ENCODE peak calls at places on chromosome 22, in seven cellular contexts. One of them, this sample, is unnamed. For H3K4me1, the result is how much of the 10 kb centered on the place peaks cover.

GRCh38 chr22:32888976-32889375 is 87.5 kb downstream of the TIMP3 start:
- DNase-seq in MM.1S: no peak
- DNase-seq in tibial nerve: no peak
- DNase-seq in fibroblast of lung: no peak
- DNase-seq in neural progenitor cell: no peak
- DNase-seq in HCT116: no peak
- DNase-seq in psoas muscle: no peak
- DNase-seq in this sample: no peak

GRCh38 chr22:19631899-19632670 is 82.2 kb upstream of the SEPTIN5 start:
- DNase-seq in psoas muscle: no peak
- DNase-seq in fibroblast of lung: peak
- DNase-seq in MM.1S: no peak
- DNase-seq in HCT116: peak
- DNase-seq in neural progenitor cell: peak
- DNase-seq in tibial nerve: no peak
- DNase-seq in this sample: no peak

GRCh38 chr22:20441631-20442484 is 4.2 kb upstream of the SCARF2 start:
- DNase-seq in neural progenitor cell: no peak
- DNase-seq in MM.1S: no peak
- DNase-seq in HCT116: no peak
- DNase-seq in tibial nerve: no peak
- DNase-seq in psoas muscle: peak
- DNase-seq in fibroblast of lung: peak
- DNase-seq in this sample: no peak

GRCh38 chr22:46308283-46308988 is 11.8 kb downstream of the GTSE1 start:
- DNase-seq in tibial nerve: no peak
- DNase-seq in HCT116: no peak
- DNase-seq in neural progenitor cell: no peak
- DNase-seq in fibroblast of lung: no peak
- DNase-seq in psoas muscle: no peak
- DNase-seq in MM.1S: no peak
- DNase-seq in this sample: no peak

GRCh38 chr22:44488354-44488753 is 9.7 kb downstream of the RTL6 start:
- DNase-seq in MM.1S: no peak
- DNase-seq in neural progenitor cell: no peak
- DNase-seq in psoas muscle: no peak
- DNase-seq in tibial nerve: no peak
- DNase-seq in fibroblast of lung: no peak
- DNase-seq in HCT116: no peak
- DNase-seq in this sample: no peak

GRCh38 chr22:32752326-32752725 is 49.2 kb upstream of the TIMP3 start:
- DNase-seq in fibroblast of lung: no peak
- DNase-seq in neural progenitor cell: no peak
- DNase-seq in tibial nerve: no peak
- DNase-seq in psoas muscle: no peak
- DNase-seq in MM.1S: no peak
- DNase-seq in HCT116: no peak
- DNase-seq in this sample: no peak

GRCh38 chr22:45212992-45213751 is 27.5 kb downstream of the KIAA0930 start:
- DNase-seq in psoas muscle: peak
- DNase-seq in neural progenitor cell: no peak
- DNase-seq in tibial nerve: peak
- DNase-seq in fibroblast of lung: peak
- DNase-seq in MM.1S: no peak
- DNase-seq in HCT116: no peak
- DNase-seq in this sample: peak

GRCh38 chr22:39900306-39901227 is at the start of gene GRAP2:
- DNase-seq in psoas muscle: no peak
- DNase-seq in HCT116: no peak
- DNase-seq in MM.1S: peak
- DNase-seq in fibroblast of lung: no peak
- DNase-seq in neural progenitor cell: no peak
- DNase-seq in tibial nerve: no peak
- DNase-seq in this sample: no peak

GRCh38 chr22:22545084-22545483 is 14.0 kb downstream of the PRAME start:
- DNase-seq in MM.1S: no peak
- DNase-seq in fibroblast of lung: no peak
- DNase-seq in psoas muscle: no peak
- DNase-seq in HCT116: no peak
- DNase-seq in neural progenitor cell: no peak
- DNase-seq in tibial nerve: no peak
- DNase-seq in this sample: no peak

GRCh38 chr22:44667829-44668189 is 34.2 kb upstream of the PRR5 start:
- DNase-seq in HCT116: no peak
- DNase-seq in psoas muscle: peak
- DNase-seq in fibroblast of lung: no peak
- DNase-seq in MM.1S: no peak
- DNase-seq in neural progenitor cell: no peak
- DNase-seq in tibial nerve: no peak
- DNase-seq in this sample: peak

GRCh38 chr22:27032121-27032761 is 374.9 kb downstream of the MIAT start:
- DNase-seq in MM.1S: no peak
- DNase-seq in fibroblast of lung: no peak
- DNase-seq in psoas muscle: peak
- DNase-seq in HCT116: no peak
- DNase-seq in neural progenitor cell: peak
- DNase-seq in tibial nerve: no peak
- DNase-seq in this sample: no peak

GRCh38 chr22:38982008-38982927 is at the start of gene APOBEC3B:
- DNase-seq in HCT116: peak
- DNase-seq in fibroblast of lung: peak
- DNase-seq in tibial nerve: peak
- DNase-seq in psoas muscle: peak
- DNase-seq in neural progenitor cell: peak
- DNase-seq in MM.1S: peak
- DNase-seq in this sample: peak

GRCh38 chr22:47276219-47276843 is 513.9 kb downstream of the TBC1D22A start:
- DNase-seq in psoas muscle: no peak
- DNase-seq in tibial nerve: no peak
- DNase-seq in MM.1S: no peak
- DNase-seq in HCT116: no peak
- DNase-seq in neural progenitor cell: no peak
- DNase-seq in fibroblast of lung: peak
- DNase-seq in this sample: no peak

GRCh38 chr22:32920032-32920628 is 118.6 kb downstream of the TIMP3 start:
- DNase-seq in fibroblast of lung: peak
- DNase-seq in psoas muscle: peak
- DNase-seq in HCT116: no peak
- DNase-seq in MM.1S: no peak
- DNase-seq in neural progenitor cell: no peak
- DNase-seq in tibial nerve: peak
- DNase-seq in this sample: peak

GRCh38 chr22:49042877-49043859 is 784.5 kb downstream of the BRD1 start:
- DNase-seq in psoas muscle: no peak
- DNase-seq in MM.1S: no peak
- DNase-seq in neural progenitor cell: no peak
- DNase-seq in HCT116: no peak
- DNase-seq in fibroblast of lung: no peak
- DNase-seq in tibial nerve: no peak
- DNase-seq in this sample: no peak

GRCh38 chr22:45009881-45010531 is at the start of gene PHF21B:
- DNase-seq in HCT116: no peak
- DNase-seq in MM.1S: no peak
- DNase-seq in tibial nerve: no peak
- DNase-seq in psoas muscle: peak
- DNase-seq in fibroblast of lung: peak
- DNase-seq in neural progenitor cell: peak
- DNase-seq in this sample: no peak

GRCh38 chr22:36376265-36376664 is 11.5 kb downstream of the MYH9 start:
- DNase-seq in tibial nerve: no peak
- DNase-seq in MM.1S: no peak
- DNase-seq in psoas muscle: no peak
- DNase-seq in HCT116: no peak
- DNase-seq in fibroblast of lung: no peak
- DNase-seq in neural progenitor cell: no peak
- DNase-seq in this sample: no peak
- H3K4me1 ChIP-seq in tibial nerve: under half
- H3K4me1 ChIP-seq in MM.1S: half or more
- H3K4me1 ChIP-seq in psoas muscle: half or more
- H3K4me1 ChIP-seq in HCT116: half or more
- H3K4me1 ChIP-seq in fibroblast of lung: under half
- H3K4me1 ChIP-seq in neural progenitor cell: under half
- H3K4me1 ChIP-seq in this sample: half or more

GRCh38 chr22:25902402-25902801 is 160.4 kb downstream of the MYO18B start:
- DNase-seq in HCT116: no peak
- DNase-seq in tibial nerve: no peak
- DNase-seq in neural progenitor cell: no peak
- DNase-seq in MM.1S: no peak
- DNase-seq in fibroblast of lung: no peak
- DNase-seq in psoas muscle: no peak
- DNase-seq in this sample: no peak

GRCh38 chr22:25900390-25900789 is 158.4 kb downstream of the MYO18B start:
- DNase-seq in neural progenitor cell: no peak
- DNase-seq in fibroblast of lung: no peak
- DNase-seq in psoas muscle: no peak
- DNase-seq in tibial nerve: no peak
- DNase-seq in MM.1S: no peak
- DNase-seq in HCT116: no peak
- DNase-seq in this sample: no peak

GRCh38 chr22:25899566-25899965 is 157.6 kb downstream of the MYO18B start:
- DNase-seq in tibial nerve: no peak
- DNase-seq in HCT116: no peak
- DNase-seq in neural progenitor cell: no peak
- DNase-seq in MM.1S: no peak
- DNase-seq in psoas muscle: no peak
- DNase-seq in fibroblast of lung: no peak
- DNase-seq in this sample: no peak

GRCh38 chr22:25900880-25901279 is 158.9 kb downstream of the MYO18B start:
- DNase-seq in HCT116: no peak
- DNase-seq in neural progenitor cell: no peak
- DNase-seq in fibroblast of lung: no peak
- DNase-seq in psoas muscle: peak
- DNase-seq in tibial nerve: no peak
- DNase-seq in MM.1S: no peak
- DNase-seq in this sample: no peak

DNA sequence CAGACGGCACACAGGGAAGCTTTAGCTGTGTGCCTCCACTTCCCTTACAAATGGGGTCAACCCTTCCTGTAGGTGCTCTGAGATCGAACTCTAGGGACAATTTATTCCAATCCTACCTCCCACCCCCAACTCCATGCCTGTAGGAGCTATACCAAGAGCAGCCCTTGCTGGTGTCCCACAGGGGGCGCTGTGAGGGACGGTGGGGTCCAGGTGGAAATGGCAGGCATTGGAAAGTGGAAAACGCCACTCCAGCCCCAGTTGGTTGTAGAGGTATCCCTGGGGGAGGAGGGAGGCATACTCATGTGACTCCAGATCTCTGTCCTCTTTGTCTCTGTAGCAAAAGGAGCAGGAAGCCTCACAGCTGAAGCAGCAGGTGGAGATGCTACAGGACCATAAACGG is 161.3 kb downstream of the MYO18B start:
- DNase-seq in tibial nerve: no peak
- DNase-seq in MM.1S: no peak
- DNase-seq in HCT116: peak
- DNase-seq in neural progenitor cell: peak
- DNase-seq in psoas muscle: no peak
- DNase-seq in fibroblast of lung: no peak
- DNase-seq in this sample: no peak
- TF ChIP-seq CTCF in tibial nerve: no peak
- TF ChIP-seq CTCF in MM.1S: peak
- TF ChIP-seq CTCF in HCT116: peak
- TF ChIP-seq CTCF in neural progenitor cell: peak
- TF ChIP-seq CTCF in psoas muscle: no peak
- TF ChIP-seq CTCF in fibroblast of lung: no peak
- TF ChIP-seq CTCF in this sample: no peak

DNA sequence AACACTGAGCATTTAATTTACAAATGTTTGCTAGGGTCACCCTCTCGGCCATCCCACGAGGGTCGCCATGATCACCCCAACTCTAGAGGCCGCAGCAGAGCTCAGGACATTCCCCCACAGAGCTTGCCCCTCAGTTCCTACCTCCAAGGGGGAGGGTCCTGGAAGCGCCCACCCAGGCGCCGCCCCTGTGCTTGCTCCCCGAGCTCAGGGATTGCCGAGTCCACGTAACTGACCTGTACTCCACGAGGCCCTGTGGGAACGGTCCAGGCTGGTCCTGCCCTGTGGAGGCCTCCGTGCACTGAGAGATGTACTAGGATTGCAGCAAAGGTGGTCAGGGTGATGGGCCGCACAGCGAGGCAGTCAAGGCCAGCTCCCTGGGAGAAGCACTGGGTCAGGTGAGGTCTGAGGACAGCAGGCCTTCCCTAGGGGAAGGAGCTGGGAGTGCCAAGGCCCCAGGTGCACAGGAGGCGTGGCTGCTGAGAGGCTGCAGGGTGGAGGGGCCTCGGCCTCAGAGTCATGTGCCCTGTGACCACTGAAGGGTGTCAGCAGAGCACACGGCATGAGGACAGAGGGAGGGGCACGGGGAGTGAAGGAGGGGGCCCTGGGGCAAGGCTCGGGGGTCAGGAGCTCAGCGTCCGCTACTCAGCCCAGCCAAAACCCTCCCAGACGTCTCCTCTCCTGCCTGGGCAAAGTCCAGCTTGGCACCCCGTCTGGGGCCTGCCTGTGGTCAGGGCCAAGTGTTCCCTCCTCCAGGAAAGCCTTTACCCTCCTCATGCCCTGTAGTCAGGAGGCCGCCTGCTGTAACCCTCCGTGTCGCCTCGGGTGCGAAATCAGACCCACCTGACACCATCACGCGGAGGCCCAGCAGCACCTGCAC is 2.4 kb upstream of the MIOX start:
- DNase-seq in psoas muscle: no peak
- DNase-seq in fibroblast of lung: no peak
- DNase-seq in MM.1S: no peak
- DNase-seq in tibial nerve: no peak
- DNase-seq in neural progenitor cell: no peak
- DNase-seq in HCT116: no peak
- DNase-seq in this sample: peak
- H3K4me1 ChIP-seq in psoas muscle: under half
- H3K4me1 ChIP-seq in fibroblast of lung: under half
- H3K4me1 ChIP-seq in MM.1S: under half
- H3K4me1 ChIP-seq in tibial nerve: under half
- H3K4me1 ChIP-seq in neural progenitor cell: under half
- H3K4me1 ChIP-seq in HCT116: under half
- H3K4me1 ChIP-seq in this sample: under half

DNA sequence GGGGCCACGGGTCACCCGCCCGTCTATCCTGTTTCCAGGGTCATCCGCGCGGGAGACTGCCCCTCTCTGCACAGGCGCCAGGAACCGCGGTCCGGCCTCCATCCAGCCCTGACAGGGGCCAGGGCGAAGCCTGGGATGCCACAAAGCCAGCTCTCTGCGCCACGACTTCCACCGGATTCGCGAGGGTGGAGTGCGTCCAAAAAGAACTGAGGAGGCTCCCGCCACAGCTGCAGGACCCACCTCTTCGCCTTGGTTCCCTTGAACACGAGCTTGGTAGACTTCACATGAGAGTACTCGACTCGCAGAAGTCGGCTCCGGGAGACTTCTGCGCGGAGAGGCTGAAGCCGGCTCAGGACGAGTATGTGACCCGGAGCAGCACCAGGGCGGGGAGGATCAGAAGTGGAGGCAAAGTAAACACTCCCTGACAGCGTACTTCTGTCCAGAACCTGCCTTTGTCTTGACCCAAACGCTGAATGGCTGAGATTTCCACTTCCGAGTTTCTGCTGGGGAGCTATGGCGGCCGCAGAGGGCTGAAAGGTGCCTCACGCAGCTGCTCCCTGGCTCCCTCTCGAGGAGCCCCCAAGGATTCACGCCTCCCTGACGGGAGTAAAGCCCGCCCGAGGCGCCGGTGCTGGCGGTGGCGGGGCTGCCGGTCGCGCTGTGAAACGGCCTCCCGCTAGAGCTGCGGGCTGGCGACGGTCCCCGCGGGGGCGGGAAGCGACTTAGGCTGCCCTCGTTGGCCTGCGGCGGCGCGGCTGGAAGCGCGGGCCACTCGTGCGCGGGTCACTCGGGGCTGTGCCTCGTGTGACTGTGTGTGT is 4566.7 kb upstream of the OR11H1 start:
- DNase-seq in tibial nerve: no peak
- DNase-seq in HCT116: no peak
- DNase-seq in psoas muscle: peak
- DNase-seq in MM.1S: no peak
- DNase-seq in fibroblast of lung: no peak
- DNase-seq in neural progenitor cell: no peak
- DNase-seq in this sample: no peak
- TF ChIP-seq CTCF in tibial nerve: no peak
- TF ChIP-seq CTCF in HCT116: no peak
- TF ChIP-seq CTCF in psoas muscle: no peak
- TF ChIP-seq CTCF in MM.1S: no peak
- TF ChIP-seq CTCF in fibroblast of lung: no peak
- TF ChIP-seq CTCF in neural progenitor cell: no peak
- TF ChIP-seq CTCF in this sample: no peak

This sample was measured in mucosa of descending colon.